ENCODE peak calls at places on chromosomes 7 and 10, in seven cellular contexts. I, O, E, N, P, R and L are unnamed samples.

GRCh38 chr7:74525881-74526280 is 72.2 kb downstream of the GTF2IRD1 start:
- DNase-seq in I (no peak), O (no peak), E (no peak), N (peak; percentile 95), P (peak; percentile 94), R (peak; percentile 53), L (no peak)

GRCh38 chr7:34750209-34750608 is 92.2 kb downstream of the NPSR1 start:
- DNase-seq in I (no peak), O (no peak), E (no peak), N (no peak), P (no peak), R (no peak), L (no peak)

GRCh38 chr10:117955171-117955570 is 91.6 kb downstream of the RAB11FIP2 start:
- DNase-seq in I (no peak), O (no peak), E (no peak), N (no peak), P (no peak), R (no peak), L (no peak)

GRCh38 chr10:110664483-110665420 is 20.6 kb downstream of the RBM20 start:
- DNase-seq in I (no peak), O (peak; percentile 68), E (no peak), N (no peak), P (peak; percentile 66), R (peak; percentile 63), L (peak; percentile 83)

GRCh38 chr7:136134503-136134902 is 157.3 kb upstream of the MTPN start:
- DNase-seq in I (no peak), O (no peak), E (no peak), N (no peak), P (no peak), R (peak; percentile 2), L (peak; percentile 78)

GRCh38 chr7:69968969-69969368 is 370.7 kb downstream of the AUTS2 start:
- DNase-seq in I (no peak), O (no peak), E (no peak), N (no peak), P (no peak), R (no peak), L (no peak)

GRCh38 chr10:132684164-132684891 is 101.6 kb downstream of the NKX6-2 start:
- DNase-seq in I (no peak), O (no peak), E (peak; percentile 54), N (no peak), P (peak; percentile 4), R (no peak), L (peak; percentile 86)

GRCh38 chr10:128078136-128078969 is 47.9 kb downstream of the MKI67 start:
- DNase-seq in I (peak; percentile 71), O (peak; percentile 33), E (peak; percentile 59), N (no peak), P (peak; percentile 61), R (no peak), L (no peak)

GRCh38 chr7:82481499-82482097 is 38.0 kb upstream of the CACNA2D1 start:
- DNase-seq in I (no peak), O (peak; percentile 3), E (no peak), N (no peak), P (peak; percentile 39), R (no peak), L (peak; percentile 30)

GRCh38 chr7:26664735-26665420 is 199.5 kb downstream of the SKAP2 start:
- DNase-seq in I (no peak), O (no peak), E (peak; percentile 25), N (no peak), P (no peak), R (no peak), L (no peak)

GRCh38 chr7:111183373-111183772 is 92.4 kb downstream of the LRRN3 start:
- DNase-seq in I (no peak), O (no peak), E (no peak), N (no peak), P (no peak), R (no peak), L (no peak)

GRCh38 chr7:157767466-157767865 is 430.7 kb downstream of the DNAJB6 start:
- DNase-seq in I (no peak), O (no peak), E (no peak), N (no peak), P (no peak), R (no peak), L (no peak)

GRCh38 chr10:44437837-44438752 is 53.2 kb upstream of the CXCL12 start:
- DNase-seq in I (no peak), O (no peak), E (no peak), N (no peak), P (no peak), R (no peak), L (no peak)

GRCh38 chr7:90269163-90269562 is 24.2 kb downstream of the CFAP69 start:
- DNase-seq in I (no peak), O (no peak), E (no peak), N (no peak), P (peak; percentile 32), R (no peak), L (no peak)

GRCh38 chr7:141156446-141156845 is 82.6 kb downstream of the TMEM178B start:
- DNase-seq in I (no peak), O (no peak), E (no peak), N (no peak), P (no peak), R (no peak), L (no peak)

GRCh38 chr10:97517778-97518561 is 19.2 kb downstream of the UBTD1 start:
- DNase-seq in I (no peak), O (no peak), E (no peak), N (peak; percentile 68), P (peak; percentile 66), R (peak; percentile 46), L (no peak)

GRCh38 chr7:73519867-73520672 is 2.0 kb downstream of the BAZ1B start:
- DNase-seq in I (no peak), O (no peak), E (peak; percentile 36), N (no peak), P (no peak), R (no peak), L (no peak)

GRCh38 chr7:8612584-8612983 is 179.2 kb downstream of the NXPH1 start:
- DNase-seq in I (no peak), O (no peak), E (no peak), N (no peak), P (no peak), R (no peak), L (no peak)

GRCh38 chr10:99358101-99358500 is 28.9 kb downstream of the CNNM1 start:
- DNase-seq in I (no peak), O (no peak), E (no peak), N (no peak), P (no peak), R (no peak), L (no peak)

GRCh38 chr7:151211155-151211772 is 976 bp upstream of the H2BK1 start:
- DNase-seq in I (no peak), O (no peak), E (no peak), N (no peak), P (no peak), R (no peak), L (no peak)

GRCh38 chr10:71755179-71755879 is 18.0 kb downstream of the VSIR start:
- DNase-seq in I (no peak), O (no peak), E (no peak), N (no peak), P (no peak), R (no peak), L (peak; percentile 26)

GRCh38 chr7:92925876-92926696 is 89.7 kb upstream of the CDK6 start:
- DNase-seq in I (peak; percentile 74), O (no peak), E (no peak), N (no peak), P (no peak), R (no peak), L (no peak)

GRCh38 chr10:125006188-125006680 is 64.3 kb downstream of the ZRANB1 start:
- DNase-seq in I (no peak), O (no peak), E (no peak), N (no peak), P (no peak), R (no peak), L (no peak)

GRCh38 chr7:99309141-99309540 is 16.6 kb upstream of the ARPC1A start:
- DNase-seq in I (no peak), O (no peak), E (no peak), N (no peak), P (no peak), R (no peak), L (no peak)

GRCh38 chr10:43322769-43323168 is 48.7 kb upstream of the FXYD4 start:
- DNase-seq in I (peak; percentile 98), O (no peak), E (peak; percentile 92), N (no peak), P (peak; percentile 96), R (peak; percentile 26), L (no peak)

GRCh38 chr10:1467450-1467849 is 269.9 kb downstream of the ADARB2 start:
- DNase-seq in I (no peak), O (no peak), E (no peak), N (no peak), P (no peak), R (no peak), L (no peak)

GRCh38 chr7:141287936-141288335 is 214.1 kb downstream of the TMEM178B start:
- DNase-seq in I (no peak), O (no peak), E (no peak), N (no peak), P (no peak), R (no peak), L (no peak)